ENCODE peak calls at places on chromosomes 4 and X, in five cellular contexts. B is effector CD4-positive, alpha-beta T cell; X is NCI-H2171; Y is substantia nigra; H is activated CD8-positive, alpha-beta T cell treated with anti-CD3 and anti-CD28 coated beads, Interleukin-2, amount 10 ng/mL, durations not matched to agents 7 days and 5 days. D is an unnamed sample.

GRCh38 chr4:83850435-83850834 is 314.5 kb downstream of the GPAT3 start:
- DNase-seq in H (no peak), X (no peak), B (no peak), Y (no peak), D (no peak)

GRCh38 chr4:139279723-139280620 is at the start of gene MGARP:
- DNase-seq in B (no peak), H (no peak), X (no peak), Y (peak; percentile 36), D (no peak)

GRCh38 chr4:67980512-67980911 is 17.2 kb upstream of the TMPRSS11A start:
- DNase-seq in B (no peak), H (no peak), Y (no peak), X (no peak), D (no peak)

GRCh38 chr4:109728385-109728784 is 1.5 kb downstream of the PLA2G12A start:
- DNase-seq in B (no peak), X (no peak), H (no peak), Y (no peak), D (no peak)

GRCh38 chr4:103904126-103904525 is 184.3 kb upstream of the TACR3 start:
- DNase-seq in H (no peak), B (no peak), X (no peak), Y (no peak), D (peak; percentile 48)

GRCh38 chr4:114249561-114250356 is 270.3 kb upstream of the ARSJ start:
- DNase-seq in X (no peak), Y (no peak), H (no peak), B (no peak), D (no peak)

GRCh38 chr4:157012781-157013180 is 41.2 kb upstream of the PDGFC start:
- DNase-seq in B (no peak), Y (no peak), H (no peak), X (no peak), D (no peak)

GRCh38 chrX:28586891-28587635 is at the start of gene IL1RAPL1:
- DNase-seq in X (no peak), B (no peak), Y (peak; percentile 39), H (no peak), D (no peak)

GRCh38 chr4:1169691-1170096 is 2.7 kb downstream of the SPON2 start:
- DNase-seq in Y (no peak), H (no peak), X (no peak), B (no peak), D (no peak)

GRCh38 chr4:7773401-7774187 is 166.1 kb downstream of the AFAP1 start:
- DNase-seq in B (no peak), X (no peak), H (no peak), Y (no peak), D (no peak)

GRCh38 chr4:131419147-131419546 is 1729.9 kb upstream of the PCDH10 start:
- DNase-seq in Y (no peak), B (no peak), X (no peak), H (no peak), D (no peak)

GRCh38 chr4:1396806-1397455 is 9.3 kb downstream of the NKX1-1 start:
- DNase-seq in X (no peak), H (no peak), B (no peak), Y (no peak), D (no peak)

GRCh38 chr4:7323872-7324650 is 110.7 kb downstream of the PSAPL1 start:
- DNase-seq in B (no peak), X (peak; percentile 84), H (no peak), Y (no peak), D (peak; percentile 1)

D was measured in NCI-H446 treated with DMSO at 0.1 percent for 48 hours.